ENCODE peak calls at places on chromosome 19, in five cellular contexts. U, J, Q, K and B are unnamed samples. For H3K9me3 and H3K27me3, the result is how much of the 10 kb centered on the place peaks cover.

GRCh38 chr19:20444202-20444885 is 121.2 kb downstream of the ZNF737 start:
- DNase-seq in U (no peak), J (no peak), Q (no peak), K (no peak), B (no peak)

GRCh38 chr19:52369463-52370340 is at the start of gene ZNF880:
- DNase-seq in U (peak), J (no peak), Q (peak), K (peak), B (peak)

GRCh38 chr19:29098863-29099481 is 114.0 kb downstream of the UQCRFS1 start:
- DNase-seq in U (peak), J (no peak), Q (no peak), K (peak), B (peak)

GRCh38 chr19:14366529-14366928 is 14.7 kb upstream of the ADGRE5 start:
- DNase-seq in U (peak), J (peak), Q (peak), K (peak), B (peak)

GRCh38 chr19:55668603-55669348 is 6.2 kb upstream of the EPN1 start:
- DNase-seq in U (no peak), J (no peak), Q (no peak), K (no peak), B (no peak)

GRCh38 chr19:57111329-57111644 is 8.5 kb upstream of the USP29 start:
- DNase-seq in U (no peak), J (no peak), Q (no peak), K (no peak), B (no peak)

GRCh38 chr19:17560205-17560595 is 4.8 kb downstream of the COLGALT1 start:
- DNase-seq in U (peak), J (no peak), Q (no peak), K (no peak), B (no peak)

GRCh38 chr19:40090256-40091204 is at the start of gene ZNF780A:
- DNase-seq in U (peak), J (peak), Q (peak), K (peak), B (peak)

GRCh38 chr19:55369651-55370304 is 485 bp downstream of the IL11 start:
- DNase-seq in U (no peak), J (no peak), Q (no peak), K (no peak), B (no peak)

GRCh38 chr19:17943284-17944221 is 10.7 kb downstream of the CCDC124 start:
- DNase-seq in U (no peak), J (no peak), Q (no peak), K (peak), B (no peak)

GRCh38 chr19:1497578-1498235 is 6.7 kb downstream of the REEP6 start:
- DNase-seq in U (no peak), J (no peak), Q (no peak), K (no peak), B (no peak)

GRCh38 chr19:20247016-20247683 is 80.1 kb downstream of the ZNF486 start:
- DNase-seq in U (peak), J (peak), Q (no peak), K (peak), B (no peak)

GRCh38 chr19:39540333-39540673 is 342 bp upstream of the EID2 start:
- DNase-seq in U (no peak), J (no peak), Q (no peak), K (no peak), B (no peak)

GRCh38 chr19:35673121-35673804 is 6.9 kb downstream of the UPK1A start:
- DNase-seq in U (no peak), J (no peak), Q (no peak), K (peak), B (no peak)

GRCh38 chr19:55173717-55174409 is 6.2 kb downstream of the SYT5 start:
- DNase-seq in U (peak), J (peak), Q (no peak), K (peak), B (no peak)

GRCh38 chr19:30168760-30169159 is 203.4 kb upstream of the ZNF536 start:
- DNase-seq in U (no peak), J (no peak), Q (no peak), K (no peak), B (peak)

GRCh38 chr19:34018546-34018945 is 153.8 kb upstream of the LSM14A start:
- DNase-seq in U (no peak), J (no peak), Q (no peak), K (no peak), B (no peak)

GRCh38 chr19:8180018-8180417 is 29.2 kb upstream of the CERS4 start:
- DNase-seq in U (no peak), J (no peak), Q (no peak), K (no peak), B (no peak)

GRCh38 chr19:10285393-10285792 is 1.4 kb upstream of the ICAM4 start:
- DNase-seq in U (no peak), J (no peak), Q (no peak), K (no peak), B (no peak)

GRCh38 chr19:10283301-10283733 is 3.4 kb upstream of the ICAM4 start:
- DNase-seq in U (no peak), J (no peak), Q (no peak), K (no peak), B (no peak)

GRCh38 chr19:10286803-10287737 is at the start of gene ICAM4:
- DNase-seq in U (peak), J (peak), Q (peak), K (peak), B (no peak)

GRCh38 chr19:10283786-10284540 is 2.8 kb upstream of the ICAM4 start:
- DNase-seq in U (no peak), J (no peak), Q (no peak), K (no peak), B (no peak)

GRCh38 chr19:10284641-10285278 is 2.0 kb upstream of the ICAM4 start:
- DNase-seq in U (no peak), J (no peak), Q (no peak), K (no peak), B (no peak)
- H3K9me3 ChIP-seq in U (under half), J (under half), Q (under half), K (under half), B (under half)

GRCh38 chr19:45403272-45403671 is 1.6 kb downstream of the PPP1R13L start:
- DNase-seq in U (no peak), J (no peak), Q (no peak), K (no peak), B (no peak)

GRCh38 chr19:45404557-45405434 is at the start of gene PPP1R13L:
- DNase-seq in U (peak), J (peak), Q (peak), K (peak), B (no peak)

GRCh38 chr19:45402469-45403070 is 2.3 kb downstream of the PPP1R13L start:
- DNase-seq in U (no peak), J (no peak), Q (peak), K (peak), B (no peak)

GRCh38 chr19:45405435-45406164 is 731 bp upstream of the PPP1R13L start:
- DNase-seq in U (peak), J (peak), Q (peak), K (peak), B (peak)

DNA sequence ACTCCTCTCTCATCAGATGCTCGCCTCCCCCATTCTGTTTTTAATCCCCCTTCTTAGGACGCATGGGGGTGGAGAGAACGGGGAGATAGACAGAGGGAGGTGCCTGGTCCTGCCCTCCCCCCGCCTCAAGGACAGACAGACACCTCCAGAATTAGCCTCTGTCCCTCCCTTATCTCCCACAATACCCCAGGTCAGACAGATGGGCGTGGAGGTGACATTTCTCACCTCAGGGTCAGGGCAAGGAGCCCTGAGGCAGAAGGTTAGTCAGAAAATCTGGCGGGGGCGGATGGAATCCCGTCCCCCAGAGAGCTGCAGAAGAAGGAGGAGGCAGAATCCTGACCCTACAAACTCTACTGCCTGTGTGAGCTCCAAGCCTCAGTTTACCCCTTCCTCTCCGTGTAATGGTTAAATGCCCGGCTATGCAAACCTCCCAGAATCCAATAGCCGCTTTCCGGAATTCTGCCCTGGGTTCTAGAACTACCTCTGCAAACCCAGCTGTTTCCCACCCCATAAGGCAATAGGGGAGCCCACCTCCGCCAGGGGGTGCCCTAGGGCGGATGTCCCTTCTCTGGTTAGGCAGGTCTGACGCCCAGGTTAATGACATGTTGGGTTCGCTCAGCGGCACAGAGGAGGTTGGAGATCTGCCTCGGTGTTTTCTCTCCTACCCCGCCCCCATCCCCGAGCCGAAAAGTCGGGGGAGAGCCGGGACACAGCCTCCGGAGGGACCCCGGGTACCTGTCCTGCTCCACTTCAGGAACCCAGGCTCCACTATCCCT is 900 bp downstream of the PPP1R13L start:
- DNase-seq in U (no peak), J (no peak), Q (peak), K (peak), B (no peak)
- H3K4me3 ChIP-seq in U (peak), J (no peak), Q (peak), K (peak), B (peak)

DNA sequence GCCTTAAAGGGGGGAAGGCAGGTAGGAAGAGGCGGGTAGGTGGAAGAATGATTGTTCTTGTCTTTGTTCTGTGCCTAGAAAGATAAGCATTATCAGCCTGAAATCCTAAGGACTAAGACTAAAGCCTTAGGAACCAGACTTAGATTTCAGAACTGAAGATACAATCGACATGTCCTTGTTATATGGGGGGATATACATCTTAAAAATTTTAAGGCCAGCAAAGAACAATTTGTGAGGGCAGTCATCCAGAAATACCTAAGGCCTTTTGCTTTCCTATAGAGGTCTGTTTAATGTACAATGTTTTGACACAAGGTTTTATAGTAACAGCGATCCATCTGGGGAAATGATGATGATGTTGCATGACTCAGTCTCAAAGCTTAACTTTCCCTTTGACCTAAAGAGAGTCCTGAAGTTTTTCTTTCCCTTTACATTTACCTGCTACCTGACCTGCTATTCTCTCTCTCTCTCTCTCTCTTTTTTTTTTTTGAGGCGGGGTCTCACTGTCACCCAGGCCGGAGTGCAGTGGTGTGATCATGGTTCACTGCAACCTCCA is 20.2 kb upstream of the CEACAM6 start:
- DNase-seq in U (no peak), J (no peak), Q (no peak), K (no peak), B (no peak)
- H3K27me3 ChIP-seq in U (under half), J (under half), Q (under half), K (half or more), B (under half)

GRCh38 chr19:49411681-49412321 is 11.4 kb downstream of the PTH2 start:
- DNase-seq in U (no peak), J (no peak), Q (no peak), K (no peak), B (no peak)
- H3K9me3 ChIP-seq in U (under half), J (under half), Q (under half), K (under half), B (under half)

GRCh38 chr19:10033614-10034013 is 20.3 kb downstream of the RDH8 start:
- DNase-seq in U (no peak), J (no peak), Q (no peak), K (no peak), B (no peak)
- H3K4me3 ChIP-seq in U (no peak), J (no peak), Q (no peak), K (no peak), B (no peak)

GRCh38 chr19:3453840-3454239 is 26.5 kb downstream of the SMIM24 start:
- DNase-seq in U (no peak), J (no peak), Q (no peak), K (no peak), B (no peak)

GRCh38 chr19:3450796-3451411 is 29.4 kb downstream of the SMIM24 start:
- DNase-seq in U (peak), J (no peak), Q (no peak), K (peak), B (peak)

GRCh38 chr19:3451451-3451866 is 28.9 kb downstream of the SMIM24 start:
- DNase-seq in U (no peak), J (no peak), Q (no peak), K (no peak), B (no peak)

GRCh38 chr19:3454656-3455392 is 25.5 kb downstream of the SMIM24 start:
- DNase-seq in U (no peak), J (no peak), Q (no peak), K (no peak), B (no peak)

GRCh38 chr19:3452456-3453068 is 27.8 kb downstream of the SMIM24 start:
- DNase-seq in U (no peak), J (no peak), Q (no peak), K (no peak), B (no peak)
- H3K27me3 ChIP-seq in U (under half), J (under half), Q (under half), K (under half), B (under half)

GRCh38 chr19:22331521-22331920 is 45.3 kb downstream of the ZNF729 start:
- DNase-seq in U (no peak), J (no peak), Q (no peak), K (no peak), B (peak)
- H3K9me3 ChIP-seq in U (under half), J (under half), Q (under half), K (under half), B (under half)

GRCh38 chr19:21604351-21604926 is 99.0 kb downstream of the ZNF429 start:
- DNase-seq in U (no peak), J (peak), Q (no peak), K (no peak), B (no peak)
- H3K4me3 ChIP-seq in U (peak), J (peak), Q (peak), K (peak), B (peak)